ENCODE peak calls at places on chromosomes 5 and 9, in six cellular contexts. O, N, U, K, Y and F are unnamed samples.

GRCh38 chr5:59097116-59097515 is 514.2 kb downstream of the RAB3C start:
- DNase-seq in O (no peak), N (no peak), U (no peak), K (no peak), Y (no peak), F (no peak)

GRCh38 chr5:15615859-15616258 is 115.9 kb downstream of the FBXL7 start:
- DNase-seq in O (no peak), N (no peak), U (no peak), K (no peak), Y (no peak), F (no peak)

GRCh38 chr9:118364266-118365075 is 660.3 kb downstream of the TLR4 start:
- DNase-seq in O (no peak), N (no peak), U (no peak), K (no peak), Y (no peak), F (no peak)

GRCh38 chr5:55188656-55189380 is 15.8 kb upstream of the CDC20B start:
- DNase-seq in O (no peak), N (no peak), U (no peak), K (no peak), Y (no peak), F (no peak)

GRCh38 chr5:169290895-169291294 is 10.0 kb downstream of the SLIT3 start:
- DNase-seq in O (no peak), N (no peak), U (no peak), K (no peak), Y (no peak), F (no peak)

GRCh38 chr9:18208166-18209059 is 265.5 kb upstream of the ADAMTSL1 start:
- DNase-seq in O (no peak), N (no peak), U (no peak), K (peak; percentile 44), Y (no peak), F (peak; percentile 12)

GRCh38 chr9:69295872-69296562 is 29.0 kb upstream of the ENTREP1 start:
- DNase-seq in O (no peak), N (no peak), U (no peak), K (no peak), Y (no peak), F (no peak)

GRCh38 chr5:6722015-6722414 is 8.8 kb downstream of the TENT4A start:
- DNase-seq in O (no peak), N (no peak), U (no peak), K (no peak), Y (no peak), F (no peak)

GRCh38 chr9:3794005-3794404 is 268.2 kb upstream of the RFX3 start:
- DNase-seq in O (no peak), N (no peak), U (no peak), K (no peak), Y (no peak), F (no peak)

GRCh38 chr5:175246242-175246891 is 197.6 kb downstream of the DRD1 start:
- DNase-seq in O (no peak), N (peak; percentile 48), U (no peak), K (no peak), Y (peak; percentile 84), F (no peak)

GRCh38 chr9:95626885-95627558 is 110.3 kb upstream of the PTCH1 start:
- DNase-seq in O (peak; percentile 63), N (peak; percentile 70), U (no peak), K (no peak), Y (no peak), F (no peak)

GRCh38 chr9:129306318-129306973 is 128.4 kb upstream of the IER5L start:
- DNase-seq in O (peak; percentile 18), N (no peak), U (no peak), K (no peak), Y (no peak), F (no peak)

GRCh38 chr9:78189461-78189860 is 46.4 kb upstream of the CEP78 start:
- DNase-seq in O (no peak), N (no peak), U (no peak), K (no peak), Y (no peak), F (no peak)

GRCh38 chr5:59275537-59276276 is 617.8 kb downstream of the PDE4D start:
- DNase-seq in O (peak; percentile 60), N (no peak), U (no peak), K (peak; percentile 57), Y (no peak), F (peak; percentile 65)

GRCh38 chr5:157917909-157918809 is 59.2 kb upstream of the CLINT1 start:
- DNase-seq in O (peak; percentile 65), N (peak; percentile 58), U (no peak), K (peak; percentile 56), Y (peak; percentile 66), F (peak; percentile 61)

GRCh38 chr9:84723426-84723825 is 53.9 kb downstream of the NTRK2 start:
- DNase-seq in O (no peak), N (no peak), U (no peak), K (no peak), Y (no peak), F (no peak)

GRCh38 chr5:133732536-133732935 is 120.2 kb upstream of the FSTL4 start:
- DNase-seq in O (no peak), N (peak; percentile 22), U (no peak), K (no peak), Y (no peak), F (no peak)

GRCh38 chr9:22240619-22241018 is 206.0 kb upstream of the DMRTA1 start:
- DNase-seq in O (no peak), N (no peak), U (no peak), K (no peak), Y (no peak), F (no peak)

GRCh38 chr9:134364391-134365114 is 38.3 kb downstream of the RXRA start:
- DNase-seq in O (no peak), N (no peak), U (no peak), K (no peak), Y (no peak), F (no peak)

GRCh38 chr5:37308796-37309195 is 59.6 kb upstream of the CPLANE1 start:
- DNase-seq in O (no peak), N (no peak), U (no peak), K (no peak), Y (no peak), F (no peak)

GRCh38 chr9:79962836-79963235 is 391.1 kb downstream of the TLE4 start:
- DNase-seq in O (no peak), N (no peak), U (no peak), K (peak; percentile 74), Y (no peak), F (no peak)